ENCODE peak calls at places on chromosomes 11 and 22, in six cellular contexts. B is left ventricle myocardium inferior, W is right atrium auricular region, C is upper lobe of right lung, D is transverse colon, H is AG09309. Y is an unnamed sample.

GRCh38 chr22:42997577-42997976 is 17.4 kb downstream of the PACSIN2 start:
- DNase-seq in B (no peak), W (no peak), C (no peak), D (no peak), H (no peak), Y (no peak)

GRCh38 chr11:118938491-118939411 is 13.0 kb upstream of the BCL9L start:
- DNase-seq in B (no peak), W (no peak), C (peak), D (peak), H (no peak), Y (peak)

GRCh38 chr11:95364324-95365295 is 133.6 kb upstream of the SESN3 start:
- DNase-seq in B (no peak), W (no peak), C (no peak), D (no peak), H (no peak), Y (peak)

GRCh38 chr22:23179381-23180294 is 671 bp upstream of the BCR start:
- DNase-seq in B (peak), W (no peak), C (no peak), D (peak), H (no peak), Y (no peak)

GRCh38 chr11:62614275-62614674 is 1.2 kb downstream of the ROM1 start:
- DNase-seq in B (no peak), W (no peak), C (no peak), D (no peak), H (no peak), Y (no peak)

GRCh38 chr22:25051983-25052710 is 99.6 kb downstream of the KIAA1671 start:
- DNase-seq in B (peak), W (no peak), C (no peak), D (peak), H (no peak), Y (no peak)

GRCh38 chr11:134312807-134313206 is 19.0 kb upstream of the GLB1L2 start:
- DNase-seq in B (no peak), W (no peak), C (no peak), D (no peak), H (no peak), Y (no peak)

GRCh38 chr11:118051136-118051610 is 25.7 kb upstream of the TMPRSS4 start:
- DNase-seq in B (no peak), W (no peak), C (no peak), D (no peak), H (no peak), Y (no peak)

GRCh38 chr22:32444068-32444467 is 20.2 kb downstream of the BPIFC start:
- DNase-seq in B (no peak), W (no peak), C (no peak), D (peak), H (no peak), Y (no peak)

GRCh38 chr11:61384271-61385242 is 7.8 kb upstream of the TMEM216 start:
- DNase-seq in B (no peak), W (no peak), C (peak), D (no peak), H (no peak), Y (no peak)

GRCh38 chr11:30984827-30985226 is 384.7 kb downstream of the DCDC1 start:
- DNase-seq in B (no peak), W (no peak), C (no peak), D (no peak), H (no peak), Y (peak)

GRCh38 chr11:85810871-85811611 is at the start of gene SYTL2:
- DNase-seq in B (peak), W (no peak), C (peak), D (peak), H (no peak), Y (no peak)

GRCh38 chr22:31118046-31118820 is 4.5 kb upstream of the INPP5J start:
- DNase-seq in B (no peak), W (no peak), C (no peak), D (no peak), H (no peak), Y (no peak)

GRCh38 chr11:79503028-79503427 is 62.2 kb upstream of the TENM4 start:
- DNase-seq in B (peak), W (no peak), C (no peak), D (no peak), H (no peak), Y (peak)

GRCh38 chr22:26905640-26906039 is 248.3 kb downstream of the MIAT start:
- DNase-seq in B (no peak), W (no peak), C (no peak), D (no peak), H (no peak), Y (no peak)

GRCh38 chr11:35256296-35256695 is 117.3 kb downstream of the CD44 start:
- DNase-seq in B (no peak), W (no peak), C (no peak), D (no peak), H (no peak), Y (no peak)

GRCh38 chr11:134363161-134363560 is 31.4 kb downstream of the GLB1L2 start:
- DNase-seq in B (no peak), W (no peak), C (peak), D (no peak), H (no peak), Y (no peak)

GRCh38 chr11:96279018-96279417 is 64.0 kb downstream of the MAML2 start:
- DNase-seq in B (no peak), W (no peak), C (no peak), D (no peak), H (no peak), Y (no peak)

GRCh38 chr11:362642-363442 is 6.5 kb upstream of the B4GALNT4 start:
- DNase-seq in B (no peak), W (no peak), C (peak), D (no peak), H (no peak), Y (no peak)

GRCh38 chr11:66996609-66997273 is 21.6 kb downstream of the C11orf86 start:
- DNase-seq in B (peak), W (peak), C (no peak), D (no peak), H (peak), Y (no peak)

GRCh38 chr11:64762916-64763803 is 3.4 kb upstream of the PYGM start:
- DNase-seq in B (no peak), W (no peak), C (peak), D (no peak), H (no peak), Y (peak)

GRCh38 chr22:17779286-17780115 is 5.2 kb upstream of the BID start:
- DNase-seq in B (no peak), W (no peak), C (no peak), D (no peak), H (no peak), Y (no peak)

GRCh38 chr11:88484873-88485621 is 147.5 kb upstream of the CTSC start:
- DNase-seq in B (no peak), W (no peak), C (no peak), D (peak), H (no peak), Y (no peak)

GRCh38 chr22:32644252-32645100 is 157.0 kb upstream of the TIMP3 start:
- DNase-seq in B (peak), W (peak), C (peak), D (peak), H (no peak), Y (no peak)

DNA sequence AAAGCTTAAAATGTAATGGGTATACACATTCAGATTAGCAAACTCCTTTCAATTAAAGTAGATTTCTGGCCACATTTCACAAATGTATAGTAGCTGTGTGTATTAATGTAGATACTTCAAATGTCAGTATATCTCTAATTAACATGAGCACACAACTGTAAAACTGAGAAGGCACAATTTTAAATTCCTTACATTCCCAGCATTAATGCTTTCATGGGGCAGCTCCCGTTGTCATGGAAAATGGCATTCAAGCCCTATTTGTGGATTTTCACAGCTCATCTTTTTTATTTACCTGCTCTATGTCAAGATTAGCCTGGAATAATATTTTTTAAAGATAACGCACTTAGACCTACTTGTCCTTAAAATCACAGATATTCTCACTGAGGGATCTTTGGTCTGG is 113.6 kb upstream of the SOX6 start:
- DNase-seq in B (no peak), W (no peak), C (no peak), D (no peak), H (no peak), Y (no peak)
- H3K4me3 ChIP-seq in B (no peak), W (no peak), C (no peak), D (no peak), H (no peak), Y (no peak)

GRCh38 chr22:49561976-49562375 is 265.7 kb downstream of the BRD1 start:
- DNase-seq in B (no peak), W (no peak), C (no peak), D (no peak), H (no peak), Y (no peak)
- TF ChIP-seq CTCF in B (no peak), W (no peak), C (no peak), D (no peak), H (no peak), Y (no peak)

GRCh38 chr11:120117991-120118390 is 19.9 kb downstream of the TRIM29 start:
- DNase-seq in B (no peak), W (no peak), C (no peak), D (no peak), H (no peak), Y (no peak)
- H3K4me3 ChIP-seq in B (no peak), W (no peak), C (no peak), D (no peak), H (no peak), Y (no peak)

GRCh38 chr11:113372317-113372716 is 15.3 kb upstream of the ANKK1 start:
- DNase-seq in B (no peak), W (no peak), C (no peak), D (no peak), H (no peak), Y (no peak)
- TF ChIP-seq CTCF in B (no peak), W (no peak), C (no peak), D (no peak), H (no peak), Y (peak)

GRCh38 chr22:29245626-29246385 is 22.0 kb downstream of the RHBDD3 start:
- DNase-seq in B (peak), W (peak), C (peak), D (peak), H (no peak), Y (peak)
- H3K4me3 ChIP-seq in B (no peak), W (no peak), C (no peak), D (no peak), H (no peak), Y (no peak)